ENCODE peak calls at places on chromosomes 5 and 9, in nine cellular contexts. D is heart left ventricle, M is heart right ventricle, G is SK-N-SH, U is tibial nerve, W is psoas muscle, Q is cardiac muscle cell, X is uterus, B is IMR-90. C is an unnamed sample.

GRCh38 chr5:65086234-65086886 is 317.6 kb downstream of the CWC27 start:
- DNase-seq in D (no peak), M (no peak), U (no peak), W (no peak), X (no peak), B (peak), Q (no peak), G (no peak), C (no peak)

GRCh38 chr5:5179079-5179478 is 38.9 kb downstream of the ADAMTS16 start:
- DNase-seq in X (no peak), U (no peak), M (no peak), G (no peak), W (no peak), B (no peak), Q (no peak), D (no peak), C (no peak)

GRCh38 chr9:100473271-100474081 is 527 bp downstream of the TMEFF1 start:
- DNase-seq in D (peak), M (no peak), B (peak), Q (peak), X (no peak), W (peak), G (peak), U (no peak), C (no peak)

GRCh38 chr9:14883310-14883944 is 26.8 kb downstream of the FREM1 start:
- DNase-seq in D (no peak), B (no peak), M (no peak), U (no peak), W (no peak), G (no peak), X (no peak), Q (peak), C (no peak)

GRCh38 chr5:54249210-54250028 is 61.0 kb downstream of the ARL15 start:
- DNase-seq in M (peak), Q (no peak), U (no peak), D (no peak), X (no peak), W (no peak), B (peak), G (peak), C (no peak)

GRCh38 chr5:3153226-3153858 is 401.9 kb upstream of the IRX2 start:
- DNase-seq in W (no peak), M (no peak), B (no peak), Q (no peak), U (no peak), X (no peak), D (no peak), G (no peak), C (no peak)

GRCh38 chr5:147037517-147038205 is 159.1 kb upstream of the PPP2R2B start:
- DNase-seq in X (no peak), Q (peak), U (no peak), D (no peak), G (no peak), M (no peak), W (no peak), B (peak), C (peak)

GRCh38 chr9:81804306-81804705 is 115.0 kb upstream of the TLE1 start:
- DNase-seq in U (no peak), M (no peak), G (no peak), X (no peak), D (no peak), Q (no peak), B (peak), W (no peak), C (no peak)

GRCh38 chr5:107875834-107876233 is 205.1 kb upstream of the EFNA5 start:
- DNase-seq in U (no peak), Q (peak), M (no peak), B (peak), W (no peak), G (no peak), X (peak), D (no peak), C (peak)

GRCh38 chr5:176890455-176891330 is 8.5 kb downstream of the HK3 start:
- DNase-seq in B (no peak), M (no peak), U (no peak), W (no peak), D (no peak), G (no peak), Q (no peak), X (no peak), C (no peak)

GRCh38 chr5:52895572-52896296 is 93.4 kb upstream of the ITGA2 start:
- DNase-seq in X (no peak), B (no peak), D (no peak), U (no peak), G (no peak), Q (peak), W (no peak), M (no peak), C (no peak)

GRCh38 chr5:40486437-40487270 is 193.1 kb upstream of the PTGER4 start:
- DNase-seq in B (peak), D (no peak), G (no peak), U (no peak), X (no peak), Q (no peak), W (no peak), M (no peak), C (peak)

GRCh38 chr5:137142371-137143243 is 356.5 kb downstream of the SPOCK1 start:
- DNase-seq in Q (peak), W (peak), X (peak), M (peak), D (peak), B (peak), G (no peak), U (peak), C (peak)

GRCh38 chr9:131407717-131408195 is 13.9 kb downstream of the PRRC2B start:
- DNase-seq in Q (peak), X (peak), G (no peak), B (no peak), D (peak), U (no peak), W (no peak), M (peak), C (no peak)

GRCh38 chr5:83927140-83927733 is 206.6 kb upstream of the HAPLN1 start:
- DNase-seq in W (no peak), X (peak), M (peak), Q (peak), U (peak), B (peak), D (peak), G (peak), C (no peak)

GRCh38 chr5:33441241-33441844 is 578 bp downstream of the TARS1 start:
- DNase-seq in B (peak), W (no peak), D (no peak), X (no peak), U (no peak), G (peak), Q (peak), M (no peak), C (peak)

GRCh38 chr5:15376803-15377202 is 123.2 kb upstream of the FBXL7 start:
- DNase-seq in G (no peak), Q (peak), X (no peak), M (no peak), B (no peak), D (no peak), U (no peak), W (no peak), C (no peak)

GRCh38 chr5:177387405-177387804 is 3.2 kb downstream of the SLC34A1 start:
- DNase-seq in W (no peak), G (no peak), Q (no peak), U (no peak), D (no peak), M (no peak), X (no peak), B (no peak), C (no peak)

GRCh38 chr9:1647776-1648175 is 367.4 kb upstream of the SMARCA2 start:
- DNase-seq in D (no peak), Q (peak), X (no peak), G (no peak), W (no peak), U (no peak), B (no peak), M (no peak), C (no peak)

GRCh38 chr5:4442221-4442620 is 697.9 kb upstream of the ADAMTS16 start:
- DNase-seq in M (no peak), Q (no peak), G (no peak), X (no peak), W (no peak), D (no peak), B (no peak), U (no peak), C (no peak)

GRCh38 chr5:167244583-167244982 is 1046.9 kb upstream of the WWC1 start:
- DNase-seq in M (no peak), X (no peak), W (no peak), G (peak), U (no peak), D (no peak), B (no peak), Q (peak), C (no peak)

GRCh38 chr5:156109317-156110023 is 217.5 kb upstream of the SGCD start:
- DNase-seq in Q (no peak), W (no peak), U (no peak), D (no peak), B (peak), M (no peak), X (no peak), G (no peak), C (no peak)

GRCh38 chr9:137383453-137384115 is 39.4 kb downstream of the EXD3 start:
- DNase-seq in G (no peak), M (no peak), B (no peak), D (peak), U (no peak), W (no peak), Q (no peak), X (no peak), C (no peak)

GRCh38 chr5:81517462-81517861 is 123.5 kb upstream of the ACOT12 start:
- DNase-seq in W (no peak), M (no peak), D (no peak), Q (peak), X (no peak), G (no peak), U (no peak), B (peak), C (no peak)

GRCh38 chr5:132813599-132814440 is 718 bp downstream of the SOWAHA start:
- DNase-seq in Q (no peak), W (peak), G (peak), X (no peak), B (no peak), M (no peak), U (no peak), D (no peak), C (no peak)

GRCh38 chr9:34647651-34648050 is 1.2 kb downstream of the GALT start:
- DNase-seq in U (no peak), W (no peak), G (no peak), D (no peak), X (no peak), Q (no peak), B (no peak), M (no peak), C (no peak)

GRCh38 chr9:80649001-80649420 is 1040.3 kb downstream of the TLE1 start:
- DNase-seq in M (peak), X (peak), U (no peak), W (peak), G (no peak), Q (peak), B (peak), D (peak), C (peak)

DNA sequence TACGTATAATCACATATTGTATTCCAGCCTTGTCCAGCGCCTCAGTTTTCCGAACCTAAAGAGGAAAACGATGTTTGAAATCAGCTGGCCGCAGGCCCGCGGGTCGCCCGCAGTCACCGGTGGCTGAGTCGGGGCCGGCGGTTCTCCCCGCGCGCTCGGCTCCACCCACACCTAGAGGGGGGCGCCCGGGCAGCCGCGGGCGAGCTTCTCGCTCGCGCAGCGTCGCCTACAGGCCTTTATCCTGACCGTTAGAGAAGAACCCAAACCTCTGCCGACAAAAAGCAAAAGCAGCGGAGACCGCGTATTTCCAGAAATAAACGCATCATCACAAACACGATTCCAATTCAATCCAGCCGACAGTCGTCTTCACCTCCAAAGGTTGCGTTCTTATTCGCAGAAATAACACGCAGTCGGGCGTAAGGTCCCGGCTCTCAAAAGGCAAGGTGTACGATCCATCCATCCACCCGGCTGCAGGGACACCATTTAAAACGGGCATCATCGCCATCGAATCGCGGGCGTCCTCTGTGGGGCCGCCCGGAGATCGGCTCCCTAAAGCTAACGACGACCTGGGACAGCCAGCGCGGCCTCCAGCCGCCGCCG is 680 bp upstream of the NIPBL start:
- DNase-seq in U (peak), X (peak), B (peak), W (peak), D (peak), M (peak), Q (peak), G (peak), C (no peak)
- TF ChIP-seq CTCF in U (peak), X (peak), B (peak), W (peak), D (peak), M (peak), Q (peak), G (peak), C (peak)

DNA sequence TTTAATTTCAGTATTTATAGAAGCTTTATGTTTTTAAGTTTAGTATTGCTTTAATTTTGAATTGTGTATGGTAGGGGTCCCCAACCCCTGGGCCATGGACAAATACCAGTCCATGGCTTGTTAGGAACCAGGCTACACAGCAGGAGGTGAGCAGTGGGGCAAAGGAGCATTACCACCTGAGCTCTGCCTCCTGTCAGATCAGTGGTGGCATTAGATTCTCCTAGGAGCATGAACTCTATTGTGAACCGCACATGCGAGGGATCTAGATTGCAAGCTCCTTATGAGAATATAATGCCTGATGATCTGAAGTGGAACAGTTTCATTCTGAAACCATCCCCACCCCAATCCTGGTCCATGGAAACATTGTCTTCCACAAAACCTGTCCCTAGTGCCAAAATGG is 1.9 kb downstream of the C5 start:
- DNase-seq in M (no peak), D (no peak), B (no peak), W (no peak), G (no peak), U (no peak), Q (no peak), X (no peak), C (no peak)
- H3K4me3 ChIP-seq in M (no peak), D (no peak), B (no peak), W (no peak), G (no peak), U (no peak), Q (no peak), X (no peak), C (no peak)

GRCh38 chr9:129628709-129629108 is 2.7 kb downstream of the NTMT1 start:
- DNase-seq in Q (no peak), D (no peak), X (no peak), W (no peak), G (no peak), B (no peak), M (no peak), U (no peak), C (no peak)
- TF ChIP-seq CTCF in Q (no peak), D (no peak), X (no peak), W (peak), G (no peak), B (no peak), M (no peak), U (no peak), C (no peak)

DNA sequence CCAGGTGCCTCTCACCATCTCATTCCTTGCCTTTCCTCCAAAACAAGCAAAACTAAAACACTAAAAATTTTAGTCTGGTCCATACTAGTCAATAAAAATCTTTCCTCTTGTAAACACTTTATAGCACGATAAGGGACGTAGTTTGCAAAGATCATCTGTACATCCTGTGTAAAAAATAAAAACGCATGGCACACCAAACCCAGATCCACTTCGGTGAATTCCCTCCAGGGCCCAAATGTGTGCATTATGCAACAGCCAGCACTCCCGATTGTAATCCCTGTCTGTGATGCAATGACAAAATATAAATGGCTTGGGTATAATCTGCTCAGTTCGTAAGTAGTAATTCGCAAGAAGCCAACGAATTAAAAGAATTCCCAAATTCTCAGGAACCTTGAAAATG is 1.4 kb downstream of the FAM169A start:
- DNase-seq in G (peak), U (no peak), X (no peak), M (no peak), D (no peak), Q (peak), W (no peak), B (no peak), C (no peak)
- H3K4me3 ChIP-seq in G (peak), U (peak), X (no peak), M (no peak), D (no peak), Q (peak), W (no peak), B (no peak), C (no peak)

GRCh38 chr5:38404667-38405276 is 146.4 kb downstream of the EGFLAM start:
- DNase-seq in G (peak), Q (no peak), D (no peak), B (no peak), W (no peak), M (no peak), U (no peak), X (no peak), C (no peak)
- TF ChIP-seq CTCF in G (peak), Q (peak), D (peak), B (no peak), W (no peak), M (no peak), U (no peak), X (no peak), C (peak)

GRCh38 chr5:93601433-93602175 is 18.6 kb downstream of the NR2F1 start:
- DNase-seq in W (no peak), U (no peak), M (no peak), B (peak), G (peak), D (no peak), X (no peak), Q (no peak), C (no peak)
- H3K4me3 ChIP-seq in W (no peak), U (peak), M (no peak), B (peak), G (peak), D (no peak), X (no peak), Q (no peak), C (no peak)